ENCODE peak calls at places on chromosome 1, in four cellular contexts. N, U, D and O are unnamed samples.
A peak's percentile ranks its signal among the peaks of the same experiment; 100 is the strongest.

GRCh38 chr1:205652984-205653383 is 21.2 kb upstream of the ELK4 start:
- DNase-seq in D (no peak), U (no peak), N (no peak), O (no peak)

GRCh38 chr1:185368313-185368712 is 51.3 kb upstream of the IVNS1ABP start:
- DNase-seq in D (no peak), N (no peak), U (no peak), O (no peak)

GRCh38 chr1:171654705-171655214 is 2.3 kb upstream of the MYOC start:
- DNase-seq in N (peak; percentile 60), U (no peak), D (no peak), O (no peak)

GRCh38 chr1:76705560-76705959 is 161.7 kb upstream of the ST6GALNAC5 start:
- DNase-seq in N (no peak), U (no peak), D (no peak), O (no peak)

GRCh38 chr1:24155011-24155782 is 12.3 kb upstream of the IL22RA1 start:
- DNase-seq in N (no peak), U (no peak), D (no peak), O (no peak)

GRCh38 chr1:235397733-235398132 is 30.5 kb downstream of the TBCE start:
- DNase-seq in N (peak; percentile 96), D (no peak), U (no peak), O (no peak)

GRCh38 chr1:24948072-24948827 is 18.2 kb upstream of the RUNX3 start:
- DNase-seq in N (no peak), D (no peak), U (no peak), O (no peak)

GRCh38 chr1:98903261-98903660 is 101.4 kb downstream of the PLPPR5 start:
- DNase-seq in N (peak; percentile 59), D (no peak), U (no peak), O (no peak)

GRCh38 chr1:176696109-176696508 is 233.1 kb downstream of the PAPPA2 start:
- DNase-seq in N (no peak), D (no peak), U (no peak), O (no peak)